ENCODE peak calls at places on chromosomes 4 and X, in four cellular contexts. X is mesendoderm, V is IMR-90, F is neuronal stem cell. E is an unnamed sample.

GRCh38 chr4:2333356-2333841 is 71.5 kb upstream of the MXD4 start:
- DNase-seq in X (no peak), V (no peak), F (no peak), E (no peak)

GRCh38 chr4:170005472-170005871 is 20.7 kb downstream of the MFAP3L start:
- DNase-seq in X (no peak), V (no peak), F (no peak), E (no peak)

GRCh38 chrX:136950206-136950605 is 69.7 kb upstream of the RBMX start:
- DNase-seq in X (no peak), V (no peak), F (no peak), E (no peak)

GRCh38 chrX:39469126-39469525 is 628.6 kb downstream of the BCOR start:
- DNase-seq in X (no peak), V (no peak), F (no peak), E (no peak)

GRCh38 chrX:117996918-117997480 is 119.6 kb downstream of the KLHL13 start:
- DNase-seq in X (peak), V (peak), F (no peak), E (no peak)

GRCh38 chr4:73487233-73487632 is 5.7 kb downstream of the AFM start:
- DNase-seq in X (peak), V (no peak), F (no peak), E (no peak)

GRCh38 chr4:1207603-1208265 is 35.4 kb upstream of the SPON2 start:
- DNase-seq in X (no peak), V (peak), F (no peak), E (no peak)

GRCh38 chr4:165814256-165815010 is 58.6 kb upstream of the TLL1 start:
- DNase-seq in X (no peak), V (no peak), F (no peak), E (no peak)

GRCh38 chrX:110173192-110174175 is 144.4 kb downstream of the AMMECR1 start:
- DNase-seq in X (peak), V (peak), F (no peak), E (no peak)

GRCh38 chr4:65789850-65790249 is 119.6 kb upstream of the EPHA5 start:
- DNase-seq in X (no peak), V (no peak), F (no peak), E (no peak)

GRCh38 chr4:89509708-89510269 is 202.2 kb upstream of the GPRIN3 start:
- DNase-seq in X (no peak), V (peak), F (no peak), E (no peak)

GRCh38 chr4:52853351-52853750 is 8.8 kb upstream of the RASL11B start:
- DNase-seq in X (no peak), V (peak), F (no peak), E (no peak)

GRCh38 chr4:105835177-105835576 is 60.1 kb upstream of the NPNT start:
- DNase-seq in X (no peak), V (no peak), F (no peak), E (no peak)

GRCh38 chr4:130197946-130198345 is 1102.0 kb downstream of the C4orf33 start:
- DNase-seq in X (no peak), V (no peak), F (no peak), E (no peak)

GRCh38 chr4:109410776-109411175 is 22.8 kb upstream of the SEC24B start:
- DNase-seq in X (peak), V (peak), F (no peak), E (no peak)

GRCh38 chr4:118942465-118942864 is 53.8 kb downstream of the SYNPO2 start:
- DNase-seq in X (no peak), V (peak), F (no peak), E (no peak)

GRCh38 chr4:184279496-184280082 is 61.9 kb upstream of the ENPP6 start:
- DNase-seq in X (no peak), V (no peak), F (no peak), E (peak)

GRCh38 chr4:61572160-61572559 is 372.0 kb downstream of the ADGRL3 start:
- DNase-seq in X (no peak), V (peak), F (no peak), E (no peak)

GRCh38 chrX:72027024-72027913 is 104.4 kb downstream of the RTL5 start:
- DNase-seq in X (no peak), V (no peak), F (no peak), E (peak)
- H2BK120ac ChIP-seq in X (no peak), V (peak), F (no peak), E (no peak)

DNA sequence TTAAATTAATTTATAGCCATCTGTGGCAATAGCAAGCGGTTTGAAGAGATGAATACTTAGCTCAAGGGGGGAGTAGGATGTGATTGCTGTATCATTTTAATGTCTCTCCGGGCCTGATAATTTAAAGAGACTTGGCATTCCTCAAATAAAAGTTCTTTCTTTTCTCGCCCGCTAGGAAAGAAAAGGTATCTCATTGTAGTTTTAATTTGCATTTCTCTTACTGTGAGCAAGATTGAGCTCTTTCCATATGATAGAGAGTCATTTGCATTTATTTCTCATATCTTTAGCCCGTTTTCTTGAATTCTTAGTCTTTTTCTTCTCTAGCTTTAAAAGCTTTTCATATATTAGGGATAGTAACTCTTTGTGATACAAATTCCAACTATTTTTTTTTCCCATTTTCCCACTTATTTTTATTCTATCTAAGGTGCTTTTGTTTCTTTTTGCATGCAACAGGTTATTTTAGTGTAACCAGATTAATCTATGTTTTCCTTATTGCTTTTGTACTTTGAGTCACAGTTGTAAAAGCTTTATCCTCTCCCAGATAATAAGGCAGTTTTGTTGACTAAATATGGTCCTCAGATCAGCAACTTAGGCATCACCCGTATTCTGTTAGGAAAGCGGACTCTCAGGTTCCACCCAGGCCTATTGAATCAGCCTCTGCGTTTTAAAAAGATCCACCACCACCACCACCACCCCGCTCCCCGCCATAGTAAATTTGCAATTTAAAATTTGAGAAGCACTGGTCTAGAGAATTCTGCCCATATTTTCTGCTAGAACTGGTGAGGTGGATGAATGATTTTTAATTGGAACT is 58.7 kb upstream of the USP9X start:
- DNase-seq in X (no peak), V (no peak), F (no peak), E (peak)
- H2BK120ac ChIP-seq in X (no peak), V (peak), F (no peak), E (no peak)

DNA sequence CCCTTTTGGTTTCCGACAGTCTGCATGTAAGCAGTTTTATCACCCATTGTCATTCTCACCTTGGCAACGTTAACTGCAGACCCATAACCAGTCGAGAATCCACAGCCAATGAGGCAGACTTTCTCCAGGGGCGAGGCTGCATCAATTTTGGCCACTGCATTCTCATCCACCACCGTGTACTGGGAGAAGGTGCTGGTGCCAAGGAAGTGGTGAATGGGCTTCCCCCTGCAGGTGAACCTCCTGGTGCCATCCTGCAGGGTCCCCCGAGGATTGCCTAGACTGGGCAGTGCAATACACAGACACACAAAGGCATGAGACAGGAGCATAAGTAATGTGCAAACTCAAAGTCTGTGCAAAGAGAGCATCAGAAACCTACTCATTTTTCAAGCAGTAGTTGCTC is 5.4 kb downstream of the ADH1B start:
- DNase-seq in X (no peak), V (no peak), F (no peak), E (no peak)
- H2BK120ac ChIP-seq in X (no peak), V (no peak), F (no peak), E (no peak)

GRCh38 chr4:26406346-26406975 is 83.8 kb downstream of the CCKAR start:
- DNase-seq in X (peak), V (peak), F (no peak), E (peak)
- H2BK120ac ChIP-seq in X (no peak), V (peak), F (no peak), E (no peak)

GRCh38 chrX:120244395-120244734 is 6.2 kb upstream of the ZBTB33 start:
- DNase-seq in X (no peak), V (no peak), F (no peak), E (no peak)
- H2BK120ac ChIP-seq in X (no peak), V (no peak), F (no peak), E (no peak)

GRCh38 chr4:152514356-152514755 is 21.5 kb downstream of the FBXW7 start:
- DNase-seq in X (peak), V (no peak), F (no peak), E (no peak)

GRCh38 chr4:152513078-152513477 is 22.8 kb downstream of the FBXW7 start:
- DNase-seq in X (no peak), V (no peak), F (no peak), E (no peak)

GRCh38 chr4:152512483-152512882 is 23.4 kb downstream of the FBXW7 start:
- DNase-seq in X (no peak), V (no peak), F (no peak), E (no peak)

GRCh38 chr4:152516156-152516555 is 19.7 kb downstream of the FBXW7 start:
- DNase-seq in X (peak), V (no peak), F (no peak), E (no peak)

GRCh38 chr4:152515678-152516077 is 20.2 kb downstream of the FBXW7 start:
- DNase-seq in X (no peak), V (peak), F (no peak), E (no peak)
- H2BK120ac ChIP-seq in X (no peak), V (no peak), F (no peak), E (no peak)